ENCODE peak calls at places on chromosomes 3 and 15, in six cellular contexts. One of them, this sample, is unnamed.

GRCh38 chr3:38108649-38109579 is 28.0 kb downstream of the ACAA1 start:
- DNase-seq in right lobe of liver: peak; percentile 44
- DNase-seq in adrenal gland: peak; percentile 48
- DNase-seq in transverse colon: no peak
- DNase-seq in uterus: no peak
- DNase-seq in endothelial cell of umbilical vein: no peak
- DNase-seq in this sample: no peak

GRCh38 chr15:25438601-25439455 is at the start of gene UBE3A:
- DNase-seq in right lobe of liver: peak; percentile 93
- DNase-seq in adrenal gland: peak; percentile 93
- DNase-seq in transverse colon: peak; percentile 93
- DNase-seq in uterus: peak; percentile 90
- DNase-seq in endothelial cell of umbilical vein: peak; percentile 93
- DNase-seq in this sample: peak; percentile 93

GRCh38 chr15:89494941-89495637 is 1.3 kb downstream of the RHCG start:
- DNase-seq in right lobe of liver: peak; percentile 47
- DNase-seq in adrenal gland: no peak
- DNase-seq in transverse colon: peak; percentile 44
- DNase-seq in uterus: no peak
- DNase-seq in endothelial cell of umbilical vein: no peak
- DNase-seq in this sample: peak; percentile 51

GRCh38 chr15:93899817-93900216 is 331.5 kb upstream of the MCTP2 start:
- DNase-seq in right lobe of liver: no peak
- DNase-seq in adrenal gland: no peak
- DNase-seq in transverse colon: no peak
- DNase-seq in uterus: no peak
- DNase-seq in endothelial cell of umbilical vein: no peak
- DNase-seq in this sample: no peak

GRCh38 chr3:64022451-64023186 is 675 bp downstream of the PSMD6 start:
- DNase-seq in right lobe of liver: peak; percentile 52
- DNase-seq in adrenal gland: no peak
- DNase-seq in transverse colon: no peak
- DNase-seq in uterus: no peak
- DNase-seq in endothelial cell of umbilical vein: peak; percentile 51
- DNase-seq in this sample: peak; percentile 65

GRCh38 chr15:42679285-42680141 is 57.4 kb downstream of the CDAN1 start:
- DNase-seq in right lobe of liver: no peak
- DNase-seq in adrenal gland: no peak
- DNase-seq in transverse colon: no peak
- DNase-seq in uterus: no peak
- DNase-seq in endothelial cell of umbilical vein: no peak
- DNase-seq in this sample: no peak

GRCh38 chr3:73618461-73618860 is 6.3 kb downstream of the PDZRN3 start:
- DNase-seq in right lobe of liver: no peak
- DNase-seq in adrenal gland: no peak
- DNase-seq in transverse colon: no peak
- DNase-seq in uterus: no peak
- DNase-seq in endothelial cell of umbilical vein: no peak
- DNase-seq in this sample: no peak

GRCh38 chr3:171526869-171527268 is 66.7 kb upstream of the TNIK start:
- DNase-seq in right lobe of liver: no peak
- DNase-seq in adrenal gland: no peak
- DNase-seq in transverse colon: no peak
- DNase-seq in uterus: no peak
- DNase-seq in endothelial cell of umbilical vein: no peak
- DNase-seq in this sample: no peak

GRCh38 chr3:131047582-131047981 is 20.9 kb downstream of the NEK11 start:
- DNase-seq in right lobe of liver: no peak
- DNase-seq in adrenal gland: no peak
- DNase-seq in transverse colon: no peak
- DNase-seq in uterus: no peak
- DNase-seq in endothelial cell of umbilical vein: no peak
- DNase-seq in this sample: peak; percentile 14

GRCh38 chr3:110773413-110773954 is 298.1 kb upstream of the NECTIN3 start:
- DNase-seq in right lobe of liver: no peak
- DNase-seq in adrenal gland: no peak
- DNase-seq in transverse colon: no peak
- DNase-seq in uterus: no peak
- DNase-seq in endothelial cell of umbilical vein: no peak
- DNase-seq in this sample: no peak

GRCh38 chr3:23713641-23714040 is 92.1 kb upstream of the UBE2E1 start:
- DNase-seq in right lobe of liver: no peak
- DNase-seq in adrenal gland: no peak
- DNase-seq in transverse colon: no peak
- DNase-seq in uterus: no peak
- DNase-seq in endothelial cell of umbilical vein: no peak
- DNase-seq in this sample: no peak

GRCh38 chr3:107676469-107677309 is 153.9 kb downstream of the BBX start:
- DNase-seq in right lobe of liver: no peak
- DNase-seq in adrenal gland: no peak
- DNase-seq in transverse colon: no peak
- DNase-seq in uterus: no peak
- DNase-seq in endothelial cell of umbilical vein: peak; percentile 42
- DNase-seq in this sample: peak; percentile 39

GRCh38 chr3:46713898-46714552 is 3.6 kb downstream of the PRSS50 start:
- DNase-seq in right lobe of liver: peak; percentile 35
- DNase-seq in adrenal gland: peak; percentile 56
- DNase-seq in transverse colon: no peak
- DNase-seq in uterus: no peak
- DNase-seq in endothelial cell of umbilical vein: no peak
- DNase-seq in this sample: no peak
- TF ChIP-seq POLR2A in right lobe of liver: no peak
- TF ChIP-seq POLR2A in adrenal gland: no peak
- TF ChIP-seq POLR2A in transverse colon: no peak
- TF ChIP-seq POLR2A in uterus: no peak
- TF ChIP-seq POLR2A in endothelial cell of umbilical vein: no peak
- TF ChIP-seq POLR2A in this sample: no peak

DNA sequence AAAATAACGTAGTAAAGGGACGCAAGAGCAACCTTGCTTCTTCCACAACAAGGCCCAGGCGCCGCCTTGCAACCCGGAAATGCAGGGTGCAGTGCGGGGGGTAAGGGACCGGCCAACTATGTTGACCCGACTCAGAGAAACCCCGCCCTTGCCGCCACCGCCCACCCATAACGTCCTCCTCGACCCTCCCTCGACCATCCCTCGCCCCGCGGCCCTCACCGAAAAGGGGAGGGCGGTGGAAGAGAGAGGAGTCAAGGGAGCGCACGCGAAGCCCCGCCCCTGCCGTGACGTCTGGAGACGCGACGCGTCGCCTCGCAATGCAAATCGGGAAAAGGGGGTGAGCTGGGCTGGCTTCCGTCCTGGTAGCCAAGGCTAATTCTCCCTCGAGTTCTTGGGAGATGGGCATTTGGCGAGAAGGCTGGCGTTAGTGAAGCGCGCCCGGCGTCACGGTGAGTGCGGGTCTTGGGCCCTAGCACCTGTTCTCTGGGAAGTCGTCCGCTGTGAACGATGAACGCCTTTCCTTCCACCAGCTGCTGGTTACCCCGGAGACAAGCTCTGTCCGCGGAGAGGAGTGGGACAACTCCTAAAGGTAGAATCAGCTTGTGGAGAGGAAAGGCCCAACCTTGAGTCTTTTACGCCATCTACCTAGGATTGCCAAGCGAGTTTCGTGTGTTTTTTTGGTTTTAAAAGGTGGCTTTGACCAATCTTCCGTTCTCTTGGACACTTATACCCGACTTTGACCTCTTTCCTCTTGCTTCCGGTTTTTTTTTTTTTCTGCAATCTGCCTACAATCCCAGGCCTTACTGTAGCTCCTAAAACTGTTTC is at the start of gene USP8:
- DNase-seq in right lobe of liver: peak; percentile 96
- DNase-seq in adrenal gland: peak; percentile 98
- DNase-seq in transverse colon: peak; percentile 96
- DNase-seq in uterus: peak; percentile 94
- DNase-seq in endothelial cell of umbilical vein: peak; percentile 96
- DNase-seq in this sample: peak; percentile 98
- TF ChIP-seq POLR2A in right lobe of liver: peak; percentile 86
- TF ChIP-seq POLR2A in adrenal gland: peak; percentile 92
- TF ChIP-seq POLR2A in transverse colon: peak; percentile 95
- TF ChIP-seq POLR2A in uterus: peak; percentile 76
- TF ChIP-seq POLR2A in endothelial cell of umbilical vein: peak; percentile 96
- TF ChIP-seq POLR2A in this sample: peak; percentile 98

GRCh38 chr3:52372822-52373504 is 56.8 kb downstream of the DNAH1 start:
- DNase-seq in right lobe of liver: no peak
- DNase-seq in adrenal gland: no peak
- DNase-seq in transverse colon: peak; percentile 51
- DNase-seq in uterus: no peak
- DNase-seq in endothelial cell of umbilical vein: no peak
- DNase-seq in this sample: no peak
- TF ChIP-seq POLR2A in right lobe of liver: no peak
- TF ChIP-seq POLR2A in adrenal gland: no peak
- TF ChIP-seq POLR2A in transverse colon: no peak
- TF ChIP-seq POLR2A in uterus: no peak
- TF ChIP-seq POLR2A in endothelial cell of umbilical vein: no peak
- TF ChIP-seq POLR2A in this sample: no peak

DNA sequence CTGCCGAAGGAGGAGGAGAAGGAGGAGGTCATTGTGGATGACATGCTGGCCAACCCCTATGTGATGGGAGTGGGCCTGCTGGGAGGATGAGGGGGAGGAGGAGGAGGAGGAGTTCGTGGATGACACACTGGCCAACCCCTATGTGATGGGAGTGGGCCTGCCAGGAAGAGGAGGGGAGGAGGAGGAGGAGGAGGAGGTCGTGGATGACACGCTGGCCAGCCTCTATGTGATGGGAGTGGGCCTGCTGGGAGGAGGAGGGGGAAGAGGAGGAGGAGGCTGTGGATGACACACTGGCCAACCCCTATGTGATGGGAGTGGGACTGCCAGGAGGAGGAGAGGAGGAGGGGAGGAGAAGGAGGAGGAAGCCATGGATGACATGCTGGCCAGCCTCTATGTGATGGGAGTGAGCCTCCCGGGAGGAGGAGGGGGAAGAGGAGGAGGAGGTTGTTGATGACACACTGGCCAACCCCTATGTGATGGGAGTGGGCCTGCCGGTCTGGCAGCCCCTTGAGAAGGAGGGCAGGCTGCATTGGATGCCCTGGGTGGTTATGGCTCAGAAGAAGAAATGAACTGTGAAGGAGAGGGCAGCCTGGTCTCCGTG is 55.7 kb upstream of the WNT7A start:
- DNase-seq in right lobe of liver: no peak
- DNase-seq in adrenal gland: no peak
- DNase-seq in transverse colon: no peak
- DNase-seq in uterus: no peak
- DNase-seq in endothelial cell of umbilical vein: no peak
- DNase-seq in this sample: no peak
- TF ChIP-seq POLR2A in right lobe of liver: no peak
- TF ChIP-seq POLR2A in adrenal gland: no peak
- TF ChIP-seq POLR2A in transverse colon: no peak
- TF ChIP-seq POLR2A in uterus: no peak
- TF ChIP-seq POLR2A in endothelial cell of umbilical vein: no peak
- TF ChIP-seq POLR2A in this sample: no peak

GRCh38 chr3:45884368-45885201 is 1.8 kb upstream of the CCR9 start:
- DNase-seq in right lobe of liver: no peak
- DNase-seq in adrenal gland: no peak
- DNase-seq in transverse colon: no peak
- DNase-seq in uterus: no peak
- DNase-seq in endothelial cell of umbilical vein: no peak
- DNase-seq in this sample: no peak

GRCh38 chr3:45887285-45887684 is 942 bp downstream of the CCR9 start:
- DNase-seq in right lobe of liver: no peak
- DNase-seq in adrenal gland: no peak
- DNase-seq in transverse colon: no peak
- DNase-seq in uterus: no peak
- DNase-seq in endothelial cell of umbilical vein: no peak
- DNase-seq in this sample: no peak

GRCh38 chr3:45885979-45886711 is at the start of gene CCR9:
- DNase-seq in right lobe of liver: no peak
- DNase-seq in adrenal gland: no peak
- DNase-seq in transverse colon: no peak
- DNase-seq in uterus: no peak
- DNase-seq in endothelial cell of umbilical vein: no peak
- DNase-seq in this sample: no peak

GRCh38 chr3:45878124-45878523 is 8.2 kb upstream of the CCR9 start:
- DNase-seq in right lobe of liver: no peak
- DNase-seq in adrenal gland: no peak
- DNase-seq in transverse colon: no peak
- DNase-seq in uterus: no peak
- DNase-seq in endothelial cell of umbilical vein: no peak
- DNase-seq in this sample: no peak

GRCh38 chr3:45881031-45882022 is 5.0 kb upstream of the CCR9 start:
- DNase-seq in right lobe of liver: no peak
- DNase-seq in adrenal gland: no peak
- DNase-seq in transverse colon: peak; percentile 13
- DNase-seq in uterus: no peak
- DNase-seq in endothelial cell of umbilical vein: no peak
- DNase-seq in this sample: no peak
- TF ChIP-seq POLR2A in right lobe of liver: no peak
- TF ChIP-seq POLR2A in adrenal gland: no peak
- TF ChIP-seq POLR2A in transverse colon: no peak
- TF ChIP-seq POLR2A in uterus: no peak
- TF ChIP-seq POLR2A in endothelial cell of umbilical vein: no peak
- TF ChIP-seq POLR2A in this sample: no peak

This sample was measured in erythroblast.